ENCODE peak calls at places on chromosomes 16 and 17, in nine cellular contexts. V is bronchial epithelial cell; D is HuH-7.5; E is midbrain; F is GM19239; R is NCI-H187; W is activated naive CD4-positive, alpha-beta T cell; O is activated CD4-positive, alpha-beta T cell treated with anti-CD3 and anti-CD28 coated beads, Interleukin-2, amount 50 U/mL, for 4 hours; T is GDM1. N is an unnamed sample.
A peak's percentile ranks its signal among the peaks of the same experiment; 100 is the strongest.

GRCh38 chr16:1439058-1439698 is 5.2 kb downstream of the CCDC154 start:
- DNase-seq in V (no peak), D (no peak), E (no peak), F (no peak), R (no peak), W (no peak), O (no peak), T (no peak), N (no peak)

GRCh38 chr17:41814195-41814594 is 1.4 kb downstream of the FKBP10 start:
- DNase-seq in V (no peak), D (no peak), E (no peak), F (no peak), R (no peak), W (no peak), O (no peak), T (no peak), N (no peak)

GRCh38 chr17:50534222-50534978 is 1.9 kb downstream of the EPN3 start:
- DNase-seq in V (peak; percentile 85), D (no peak), E (no peak), F (no peak), R (no peak), W (no peak), O (peak; percentile 20), T (no peak), N (peak; percentile 75)

GRCh38 chr16:8295436-8295835 is 294.9 kb downstream of the TMEM114 start:
- DNase-seq in V (no peak), D (no peak), E (no peak), F (no peak), R (no peak), W (no peak), O (no peak), T (no peak), N (no peak)

GRCh38 chr16:59701987-59702386 is 967.9 kb upstream of the GOT2 start:
- DNase-seq in V (no peak), D (no peak), E (no peak), F (no peak), R (no peak), W (no peak), O (no peak), T (no peak), N (no peak)

GRCh38 chr17:81160306-81160705 is 5.0 kb upstream of the PVALEF start:
- DNase-seq in V (no peak), D (no peak), E (peak; percentile 27), F (no peak), R (no peak), W (no peak), O (no peak), T (peak; percentile 18), N (no peak)

GRCh38 chr16:21626659-21627277 is 25.6 kb downstream of the IGSF6 start:
- DNase-seq in V (peak; percentile 95), D (no peak), E (peak; percentile 12), F (no peak), R (no peak), W (no peak), O (no peak), T (peak; percentile 7), N (no peak)

GRCh38 chr16:69513180-69513966 is 52.4 kb upstream of the NFAT5 start:
- DNase-seq in V (peak; percentile 95), D (no peak), E (no peak), F (no peak), R (no peak), W (no peak), O (no peak), T (no peak), N (no peak)

GRCh38 chr17:30821751-30822723 is 2.5 kb downstream of the CRLF3 start:
- DNase-seq in V (no peak), D (no peak), E (no peak), F (no peak), R (no peak), W (no peak), O (no peak), T (peak; percentile 14), N (no peak)

GRCh38 chr16:88088161-88088581 is 136.9 kb downstream of the BANP start:
- DNase-seq in V (no peak), D (no peak), E (no peak), F (no peak), R (no peak), W (no peak), O (no peak), T (no peak), N (no peak)

GRCh38 chr16:89038811-89039735 is 54.6 kb upstream of the ACSF3 start:
- DNase-seq in V (no peak), D (no peak), E (no peak), F (no peak), R (no peak), W (no peak), O (no peak), T (no peak), N (no peak)

N was measured in NCI-H510A treated with DMSO at 0.1 percent for 48 hours.